ENCODE peak calls at places on chromosome 7, in six cellular contexts. B is mammary epithelial cell, V is AG10803, Z is DND-41, W is HFF-Myc, M is A549. U is an unnamed sample.

GRCh38 chr7:23470290-23471089 is at the start of gene IGF2BP3:
- DNase-seq in B (peak), V (peak), Z (peak), W (peak), M (peak), U (peak)

GRCh38 chr7:81190997-81191747 is 272.3 kb upstream of the SEMA3C start:
- DNase-seq in B (peak), V (peak), Z (no peak), W (no peak), M (peak), U (no peak)

GRCh38 chr7:122885583-122886356 is 490 bp downstream of the CADPS2 start:
- DNase-seq in B (peak), V (peak), Z (no peak), W (no peak), M (peak), U (peak)

GRCh38 chr7:47273974-47274766 is 307.7 kb downstream of the TNS3 start:
- DNase-seq in B (no peak), V (no peak), Z (no peak), W (no peak), M (no peak), U (peak)

GRCh38 chr7:139915301-139915863 is 86.3 kb downstream of the TBXAS1 start:
- DNase-seq in B (no peak), V (peak), Z (no peak), W (no peak), M (no peak), U (no peak)

GRCh38 chr7:35670856-35671569 is 23.9 kb downstream of the HERPUD2 start:
- DNase-seq in B (no peak), V (no peak), Z (no peak), W (no peak), M (no peak), U (no peak)

GRCh38 chr7:68776326-68776725 is 821.9 kb upstream of the AUTS2 start:
- DNase-seq in B (no peak), V (peak), Z (no peak), W (no peak), M (no peak), U (no peak)

GRCh38 chr7:100556541-100556940 is 17.2 kb downstream of the SAP25 start:
- DNase-seq in B (no peak), V (peak), Z (no peak), W (no peak), M (no peak), U (no peak)

GRCh38 chr7:151565541-151565940 is 45.8 kb upstream of the RHEB start:
- DNase-seq in B (no peak), V (peak), Z (no peak), W (no peak), M (no peak), U (no peak)

GRCh38 chr7:76327610-76328009 is 25.1 kb downstream of the HSPB1 start:
- DNase-seq in B (no peak), V (no peak), Z (peak), W (no peak), M (no peak), U (no peak)

GRCh38 chr7:106462365-106462859 is 177.6 kb upstream of the NAMPT start:
- DNase-seq in B (peak), V (peak), Z (no peak), W (no peak), M (no peak), U (no peak)

GRCh38 chr7:44962483-44963251 is 16.1 kb downstream of the MYO1G start:
- DNase-seq in B (peak), V (no peak), Z (no peak), W (no peak), M (no peak), U (peak)

GRCh38 chr7:45238806-45239205 is 81.2 kb downstream of the RAMP3 start:
- DNase-seq in B (peak), V (no peak), Z (no peak), W (no peak), M (no peak), U (no peak)

GRCh38 chr7:233456-234035 is 41.2 kb downstream of the FAM20C start:
- DNase-seq in B (no peak), V (no peak), Z (no peak), W (no peak), M (no peak), U (no peak)

DNA sequence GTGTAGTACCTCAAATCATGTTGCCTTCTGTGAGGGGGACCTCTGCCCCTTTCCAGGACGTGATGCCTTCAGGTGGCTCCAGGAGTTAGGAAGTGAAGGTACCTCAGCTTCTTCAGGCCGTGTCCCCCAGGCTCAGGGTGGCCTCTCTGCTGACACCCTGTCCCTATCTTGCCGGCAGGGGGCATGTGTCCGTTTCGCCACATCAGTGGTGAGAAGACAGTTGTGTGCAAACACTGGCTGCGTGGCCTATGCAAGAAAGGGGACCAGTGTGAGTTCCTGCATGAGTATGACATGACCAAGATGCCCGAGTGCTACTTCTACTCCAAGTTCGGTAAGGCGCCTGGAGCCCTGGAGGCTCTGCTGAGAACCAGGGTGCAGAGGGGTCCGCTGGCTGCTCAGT is 9.2 kb downstream of the CPSF4 start:
- DNase-seq in B (no peak), V (no peak), Z (no peak), W (no peak), M (peak), U (no peak)
- TF ChIP-seq CTCF in B (no peak), V (peak), Z (peak), W (no peak), M (peak), U (peak)

DNA sequence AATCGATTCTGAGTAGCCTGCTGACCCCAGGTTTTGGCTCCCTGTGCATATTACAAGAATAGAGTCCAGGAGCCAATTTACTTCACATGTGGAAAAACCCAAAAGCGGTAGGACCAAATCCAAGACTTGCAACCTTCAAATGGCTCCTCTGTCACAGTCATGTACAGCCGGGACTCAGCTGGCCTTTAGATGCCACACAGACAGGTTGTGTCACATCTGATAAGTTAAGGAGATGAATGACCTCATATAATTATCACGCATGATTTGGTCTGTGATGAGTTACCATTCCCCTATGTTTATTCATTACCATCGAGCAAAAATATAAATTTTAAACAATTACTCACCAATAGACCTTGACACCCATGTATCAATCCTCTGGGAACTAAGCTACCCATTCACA is 14.2 kb downstream of the CACNA2D1 start:
- DNase-seq in B (no peak), V (no peak), Z (no peak), W (no peak), M (no peak), U (no peak)
- TF ChIP-seq CTCF in B (no peak), V (no peak), Z (no peak), W (no peak), M (no peak), U (no peak)

DNA sequence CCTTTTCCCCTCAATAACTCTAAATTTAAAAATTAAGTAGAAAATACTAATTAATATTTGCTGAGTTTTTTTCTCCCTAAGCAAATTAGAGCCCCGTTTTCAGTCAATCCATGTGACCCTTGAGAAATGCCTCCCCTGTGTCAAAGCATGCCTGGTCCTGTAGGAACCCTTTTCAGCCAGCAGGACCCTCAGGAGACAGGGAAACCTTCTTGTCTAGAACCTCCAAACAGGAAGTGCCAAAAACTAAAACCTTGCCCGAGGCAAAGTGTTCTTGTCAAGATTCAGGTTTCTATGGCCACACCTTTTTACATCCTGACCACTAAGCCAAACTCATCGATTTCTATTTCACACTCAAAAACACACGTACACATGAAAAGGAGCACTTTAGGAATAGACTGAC is 60.1 kb upstream of the NFE2L3 start:
- DNase-seq in B (peak), V (no peak), Z (no peak), W (no peak), M (peak), U (no peak)
- TF ChIP-seq CTCF in B (peak), V (peak), Z (peak), W (no peak), M (no peak), U (no peak)

GRCh38 chr7:11557627-11558026 is 274.4 kb downstream of the THSD7A start:
- DNase-seq in B (peak), V (no peak), Z (no peak), W (no peak), M (no peak), U (no peak)
- TF ChIP-seq CTCF in B (peak), V (peak), Z (peak), W (peak), M (peak), U (peak)

DNA sequence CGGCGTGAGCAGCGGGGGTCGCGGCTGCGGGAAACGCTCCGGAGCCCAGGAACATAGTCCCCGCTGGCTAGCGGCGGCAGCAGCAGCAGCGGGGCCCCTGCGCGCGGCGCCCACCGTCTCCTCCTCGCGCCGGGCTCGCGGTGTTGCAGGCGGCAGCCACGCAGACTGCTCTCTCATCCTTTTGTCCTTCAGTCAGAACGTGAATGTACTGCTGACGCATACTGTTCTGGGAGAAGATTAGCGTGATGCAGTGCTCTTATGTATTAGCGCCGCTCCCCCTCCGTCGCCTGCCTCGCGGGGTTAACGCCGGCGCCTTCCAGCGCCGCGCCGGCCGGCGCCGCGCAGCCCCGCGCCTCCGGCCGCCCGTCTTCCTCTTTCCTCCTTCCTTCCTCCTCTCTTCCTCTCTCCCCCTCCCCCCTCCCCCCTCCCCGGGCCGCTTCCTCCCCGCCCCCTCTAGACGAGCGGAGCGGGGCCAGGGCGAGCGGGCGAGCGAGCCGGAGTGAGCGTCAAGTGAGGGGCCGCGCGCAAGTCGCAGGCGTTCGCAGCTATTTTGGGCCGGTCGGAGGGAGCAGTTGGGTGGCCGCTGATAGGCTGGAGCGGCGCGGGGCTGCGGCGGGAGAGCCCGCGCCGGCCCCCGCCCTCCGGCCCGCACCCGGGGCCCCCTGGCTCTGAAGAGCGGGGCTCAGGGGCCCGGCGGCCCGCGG is 816 bp upstream of the LRRC4 start:
- DNase-seq in B (peak), V (peak), Z (no peak), W (peak), M (no peak), U (peak)
- TF ChIP-seq CTCF in B (peak), V (peak), Z (no peak), W (no peak), M (no peak), U (no peak)

U was measured in spleen.